ENCODE peak calls at places on chromosomes 16 and 17, in seven cellular contexts. G is SK-N-SH, P is HepG2, M is GM12892, U is H1, J is GM12891, C is GM12878. R is an unnamed sample.
A peak's percentile ranks its signal among the peaks of the same experiment; 100 is the strongest.

GRCh38 chr16:83200005-83200779 is 573.4 kb downstream of the CDH13 start:
- DNase-seq in C (no peak), U (no peak), P (no peak), G (no peak), M (no peak), J (no peak), R (peak; percentile 6)

GRCh38 chr16:55406651-55407050 is 72.3 kb upstream of the MMP2 start:
- DNase-seq in J (no peak), P (no peak), M (no peak), U (no peak), C (no peak), G (no peak), R (no peak)

GRCh38 chr17:81267390-81268067 is 27.6 kb downstream of the SLC38A10 start:
- DNase-seq in U (no peak), C (no peak), M (no peak), P (no peak), G (no peak), J (no peak), R (peak; percentile 23)

GRCh38 chr17:4444782-4445473 is 11.2 kb downstream of the SPNS3 start:
- DNase-seq in P (no peak), U (no peak), C (no peak), J (no peak), G (peak; percentile 79), M (no peak), R (no peak)

GRCh38 chr17:48873696-48874443 is 18.7 kb upstream of the ATP5MC1 start:
- DNase-seq in G (no peak), M (no peak), J (no peak), U (no peak), P (no peak), C (no peak), R (no peak)

GRCh38 chr17:41456206-41456605 is 11.0 kb downstream of the KRT32 start:
- DNase-seq in U (no peak), M (no peak), C (no peak), P (peak; percentile 17), J (no peak), G (no peak), R (no peak)

GRCh38 chr17:35723735-35724134 is 7.7 kb upstream of the RASL10B start:
- DNase-seq in C (no peak), G (no peak), M (no peak), P (no peak), U (no peak), J (no peak), R (no peak)

GRCh38 chr17:76710863-76711611 is at the start of gene MXRA7:
- DNase-seq in C (no peak), U (no peak), G (peak; percentile 97), M (peak; percentile 59), P (no peak), J (peak; percentile 58), R (peak; percentile 93)

GRCh38 chr17:2067559-2067958 is 12.7 kb downstream of the HIC1 start:
- DNase-seq in M (no peak), U (no peak), J (no peak), G (no peak), C (no peak), P (no peak), R (no peak)

GRCh38 chr16:85216522-85217375 is 104.5 kb upstream of the CIBAR2 start:
- DNase-seq in U (no peak), P (no peak), C (no peak), G (no peak), M (no peak), J (no peak), R (peak; percentile 83)

GRCh38 chr17:77320046-77320445 is 179.3 kb downstream of the SEC14L1 start:
- DNase-seq in J (no peak), G (peak; percentile 44), U (no peak), M (peak; percentile 12), C (no peak), P (no peak), R (no peak)

GRCh38 chr17:50630524-50631194 is 4.0 kb upstream of the ABCC3 start:
- DNase-seq in G (peak; percentile 89), J (peak; percentile 65), M (peak; percentile 74), P (peak; percentile 52), U (no peak), C (no peak), R (peak; percentile 44)

GRCh38 chr17:36858119-36859002 is 78.9 kb upstream of the LHX1 start:
- DNase-seq in U (no peak), J (no peak), C (no peak), M (no peak), G (no peak), P (peak; percentile 41), R (no peak)

GRCh38 chr16:24255446-24256352 is at the start of gene CACNG3:
- DNase-seq in U (peak; percentile 46), P (peak; percentile 37), G (peak; percentile 37), J (peak; percentile 61), C (no peak), M (peak; percentile 42), R (peak; percentile 89)

GRCh38 chr17:61815863-61816523 is 47.3 kb downstream of the BRIP1 start:
- DNase-seq in M (no peak), P (no peak), J (no peak), C (no peak), U (no peak), G (no peak), R (no peak)

GRCh38 chr16:85709766-85710423 is 21.1 kb upstream of the GINS2 start:
- DNase-seq in P (no peak), G (no peak), M (no peak), C (no peak), U (no peak), J (no peak), R (no peak)

GRCh38 chr16:56841233-56841632 is 23.8 kb upstream of the SLC12A3 start:
- DNase-seq in C (no peak), G (peak; percentile 51), J (no peak), U (no peak), M (no peak), P (no peak), R (no peak)

GRCh38 chr16:31357324-31358156 is 2.6 kb downstream of the ITGAX start:
- DNase-seq in P (no peak), M (no peak), C (no peak), G (peak; percentile 14), U (no peak), J (no peak), R (no peak)

GRCh38 chr17:38448208-38448776 is 20.0 kb downstream of the ARHGAP23 start:
- DNase-seq in U (no peak), P (no peak), C (no peak), G (no peak), M (no peak), J (no peak), R (no peak)
- TF ChIP-seq TAF1 in U (no peak), P (no peak), C (no peak), G (no peak), M (no peak), J (no peak), R (no peak)

GRCh38 chr16:27398894-27399853 is 2.8 kb upstream of the IL21R start:
- DNase-seq in P (no peak), U (no peak), J (no peak), M (no peak), C (peak; percentile 89), G (no peak), R (peak; percentile 6)

GRCh38 chr16:27399969-27400368 is 2.0 kb upstream of the IL21R start:
- DNase-seq in J (no peak), P (no peak), C (no peak), G (no peak), U (no peak), M (no peak), R (no peak)

GRCh38 chr16:27402569-27402963 is 592 bp downstream of the IL21R start:
- DNase-seq in P (no peak), J (no peak), G (no peak), C (no peak), U (no peak), M (no peak), R (no peak)

GRCh38 chr16:27401768-27402568 is at the start of gene IL21R:
- DNase-seq in C (peak; percentile 85), P (no peak), U (no peak), M (peak; percentile 60), J (peak; percentile 44), G (peak; percentile 38), R (peak; percentile 27)

DNA sequence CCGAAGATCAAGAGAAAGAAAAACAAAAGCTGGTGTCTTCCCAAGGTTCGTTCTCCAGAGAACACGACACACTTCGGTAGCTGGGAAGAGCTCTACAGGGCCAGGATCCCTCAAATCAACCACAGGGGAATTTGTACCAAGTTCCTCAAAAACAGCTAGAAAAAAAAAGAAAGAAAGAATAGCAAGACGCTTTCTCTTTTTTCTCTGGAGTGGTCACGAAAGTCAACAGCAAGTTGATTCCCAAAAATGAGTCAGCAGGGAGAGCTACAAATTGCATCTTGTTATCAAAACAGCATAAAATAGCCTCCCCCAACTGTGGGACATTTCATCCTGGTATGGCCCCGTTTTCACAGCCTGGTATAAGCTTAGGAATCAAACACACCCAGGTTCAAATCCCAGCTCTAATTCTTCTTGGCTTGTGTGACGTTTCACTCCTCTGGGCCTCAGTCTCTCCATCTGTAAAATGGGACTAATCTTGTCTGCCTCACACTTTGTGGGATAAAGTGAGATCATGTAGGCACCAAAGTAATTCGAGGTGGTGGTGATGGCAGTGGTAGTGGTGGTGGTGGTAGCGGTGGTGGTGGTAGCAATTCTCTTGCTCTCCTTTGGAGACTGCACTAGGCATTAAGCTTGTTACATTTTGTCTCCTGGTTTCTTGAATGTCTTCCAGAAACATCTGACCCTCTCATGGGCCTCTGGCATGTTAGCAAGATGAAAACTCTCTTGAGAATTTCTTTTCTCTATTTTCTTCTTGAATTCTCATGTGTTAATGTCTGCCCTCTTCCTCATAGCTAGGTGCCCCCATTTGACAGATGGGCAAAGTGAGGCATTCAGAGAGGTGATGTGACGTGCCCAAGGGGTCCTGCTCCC is 988 bp upstream of the IL21R start:
- DNase-seq in J (no peak), M (no peak), C (no peak), G (no peak), U (no peak), P (no peak), R (no peak)
- TF ChIP-seq TAF1 in J (no peak), M (no peak), C (no peak), G (no peak), U (no peak), P (no peak), R (no peak)

DNA sequence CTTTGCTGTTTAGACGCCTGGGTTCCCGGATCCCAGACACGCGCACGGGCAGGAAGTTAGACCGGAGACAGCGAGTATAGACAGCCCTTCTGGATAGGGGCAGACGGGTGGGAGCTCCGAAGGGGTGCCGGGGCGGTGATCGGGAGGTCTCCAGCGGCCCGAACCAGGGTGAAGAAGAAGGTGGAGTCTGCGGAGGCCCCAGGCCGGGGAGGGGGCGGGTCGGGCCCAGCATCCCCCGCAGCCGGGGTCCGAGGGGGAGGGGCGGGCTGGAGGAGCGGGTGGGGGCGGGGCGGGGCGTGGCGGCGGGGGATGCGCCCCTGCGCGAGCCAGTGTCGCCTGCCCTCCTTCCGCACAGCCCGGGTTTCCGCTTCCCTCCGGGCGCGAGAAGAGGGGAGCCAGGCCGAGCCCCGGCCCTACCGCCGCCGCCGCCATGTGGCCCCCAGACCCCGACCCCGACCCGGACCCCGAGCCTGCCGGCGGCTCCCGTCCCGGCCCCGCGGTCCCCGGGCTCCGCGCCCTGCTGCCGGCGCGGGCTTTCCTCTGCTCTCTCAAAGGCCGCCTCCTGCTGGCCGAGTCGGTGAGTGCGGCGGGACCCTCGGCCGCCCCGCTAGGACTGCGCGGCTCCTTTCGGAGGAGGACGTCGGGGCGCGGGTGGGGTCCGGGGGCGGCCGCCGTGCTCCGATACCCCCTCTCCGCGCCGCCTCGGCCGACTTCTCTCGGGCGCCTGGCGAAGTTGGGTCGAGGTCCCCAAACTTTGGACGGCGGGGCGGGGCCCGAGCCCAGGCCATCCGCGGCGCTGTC is at the start of gene CMTM3:
- DNase-seq in M (peak; percentile 73), G (peak; percentile 98), C (no peak), J (peak; percentile 80), U (no peak), P (peak; percentile 54), R (peak; percentile 97)
- TF ChIP-seq TAF1 in M (no peak), G (peak; percentile 49), C (no peak), J (no peak), U (peak; percentile 41), P (peak; percentile 32), R (peak; percentile 45)

GRCh38 chr16:70739389-70739788 is 53.5 kb upstream of the MTSS2 start:
- DNase-seq in U (no peak), C (no peak), M (no peak), G (no peak), J (no peak), P (no peak), R (no peak)
- TF ChIP-seq TAF1 in U (no peak), C (no peak), M (no peak), G (no peak), J (no peak), P (no peak), R (no peak)